ENCODE peak calls at places on chromosomes 16 and 17, in six cellular contexts. M is BJ; O is GM20000; A is mucosa of descending colon; B is endodermal cell; S is CD4-positive, alpha-beta T cell. C is an unnamed sample.

GRCh38 chr17:13786000-13786598 is 184.4 kb upstream of the HS3ST3A1 start:
- DNase-seq in B (no peak), A (no peak), S (no peak), O (no peak), M (peak; percentile 23), C (no peak)

GRCh38 chr16:83713597-83713996 is 94.2 kb upstream of the HSBP1 start:
- DNase-seq in O (no peak), S (no peak), A (no peak), M (no peak), B (peak; percentile 54), C (no peak)

GRCh38 chr16:55408656-55409055 is 70.3 kb upstream of the MMP2 start:
- DNase-seq in M (no peak), B (peak; percentile 52), S (no peak), O (no peak), A (no peak), C (no peak)

GRCh38 chr17:41308918-41309359 is at the start of gene KRTAP16-1:
- DNase-seq in S (peak; percentile 51), A (no peak), O (no peak), B (no peak), M (no peak), C (no peak)

GRCh38 chr17:44595216-44595775 is 38.0 kb downstream of the FZD2 start:
- DNase-seq in M (no peak), B (no peak), A (no peak), O (no peak), S (no peak), C (no peak)

GRCh38 chr16:8634991-8635736 is 13.7 kb downstream of the METTL22 start:
- DNase-seq in O (no peak), S (no peak), A (peak; percentile 52), B (peak; percentile 89), M (no peak), C (no peak)

GRCh38 chr16:25257504-25257955 is at the start of gene ZKSCAN2:
- DNase-seq in A (peak; percentile 92), B (peak; percentile 94), M (peak; percentile 37), O (peak; percentile 94), S (peak; percentile 61), C (peak; percentile 94)

GRCh38 chr16:75351183-75351582 is 82.1 kb downstream of the CFDP1 start:
- DNase-seq in O (no peak), B (no peak), M (peak; percentile 47), A (no peak), S (no peak), C (no peak)

GRCh38 chr16:71408536-71408935 is 33.3 kb downstream of the TLE7 start:
- DNase-seq in A (no peak), M (no peak), B (no peak), S (no peak), O (no peak), C (no peak)

GRCh38 chr16:65117701-65118448 is 4.0 kb downstream of the CDH11 start:
- DNase-seq in B (peak; percentile 87), O (peak; percentile 67), S (peak; percentile 4), M (peak; percentile 39), A (peak; percentile 79), C (peak; percentile 63)

GRCh38 chr17:68865584-68865983 is 89.6 kb downstream of the ABCA8 start:
- DNase-seq in M (no peak), A (no peak), S (no peak), B (no peak), O (no peak), C (no peak)

GRCh38 chr17:68861602-68862001 is 93.6 kb downstream of the ABCA8 start:
- DNase-seq in O (no peak), S (no peak), B (no peak), A (no peak), M (no peak), C (no peak)

GRCh38 chr17:68860941-68861340 is 94.3 kb downstream of the ABCA8 start:
- DNase-seq in S (no peak), A (no peak), B (no peak), O (no peak), M (no peak), C (no peak)

GRCh38 chr17:68867759-68868516 is 87.3 kb downstream of the ABCA8 start:
- DNase-seq in A (no peak), B (no peak), M (no peak), O (no peak), S (no peak), C (no peak)

DNA sequence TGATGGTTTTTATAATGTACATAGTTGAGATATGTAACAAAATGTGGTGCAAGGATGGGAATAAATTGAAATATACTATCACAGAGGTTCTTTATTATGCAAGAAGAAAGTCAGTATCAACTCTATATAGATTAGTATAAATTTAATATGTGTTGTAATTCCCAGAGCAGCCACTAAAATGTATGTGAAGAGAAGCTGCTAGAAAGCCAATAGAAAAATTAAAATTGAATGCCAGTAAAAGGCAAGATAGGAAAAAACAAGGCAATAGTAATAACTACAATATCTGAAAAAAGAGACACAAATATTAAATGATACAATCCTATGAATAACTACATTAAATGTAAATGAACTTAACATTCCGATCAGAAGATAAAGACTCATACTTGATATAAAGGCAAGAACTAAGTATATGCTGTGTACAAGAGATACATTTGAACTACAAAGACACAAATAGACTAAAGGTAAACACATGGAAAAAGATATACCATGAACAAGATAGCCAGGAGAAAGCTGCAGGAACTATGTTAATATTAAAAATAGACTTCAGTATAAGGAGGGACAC is 92.0 kb downstream of the ABCA8 start:
- DNase-seq in O (no peak), A (no peak), M (no peak), B (no peak), S (no peak), C (no peak)
- TF ChIP-seq CTCF in O (no peak), A (no peak), M (no peak), B (peak; percentile 57), S (no peak), C (no peak)

GRCh38 chr17:67546578-67547527 is 169.8 kb downstream of the PITPNC1 start:
- DNase-seq in S (no peak), B (peak; percentile 67), M (no peak), O (peak; percentile 75), A (peak; percentile 75), C (peak; percentile 86)
- TF ChIP-seq CTCF in S (no peak), B (peak; percentile 13), M (no peak), O (no peak), A (no peak), C (no peak)

GRCh38 chr17:75183999-75184884 is 1.5 kb upstream of the SUMO2 start:
- DNase-seq in O (no peak), A (no peak), S (no peak), M (no peak), B (no peak), C (no peak)
- TF ChIP-seq CTCF in O (no peak), A (no peak), S (no peak), M (no peak), B (no peak), C (no peak)

GRCh38 chr17:75077072-75077489 is 10.7 kb upstream of the SLC16A5 start:
- DNase-seq in B (peak; percentile 77), M (no peak), S (no peak), O (no peak), A (peak; percentile 67), C (no peak)

GRCh38 chr17:75075597-75076253 is 12.0 kb upstream of the SLC16A5 start:
- DNase-seq in M (no peak), A (no peak), O (no peak), B (no peak), S (no peak), C (no peak)

GRCh38 chr17:75079023-75079373 is 8.8 kb upstream of the SLC16A5 start:
- DNase-seq in A (no peak), S (no peak), M (no peak), O (no peak), B (peak; percentile 73), C (no peak)

GRCh38 chr17:75078097-75079022 is 9.4 kb upstream of the SLC16A5 start:
- DNase-seq in A (no peak), O (peak; percentile 81), M (no peak), B (peak; percentile 72), S (no peak), C (peak; percentile 21)

GRCh38 chr17:75077490-75078096 is 10.2 kb upstream of the SLC16A5 start:
- DNase-seq in B (no peak), S (peak; percentile 30), A (peak; percentile 76), O (peak; percentile 82), M (no peak), C (peak; percentile 84)
- TF ChIP-seq CTCF in B (peak; percentile 15), S (no peak), A (peak; percentile 20), O (peak; percentile 42), M (peak; percentile 10), C (peak; percentile 11)

C was measured in GM12865.